ENCODE peak calls at places on chromosomes 5 and 9, in seven cellular contexts. One of them, this sample, is unnamed.

GRCh38 chr5:62328772-62329491 is 22.9 kb downstream of the KIF2A start:
- DNase-seq in prostate gland: no peak
- DNase-seq in adrenal gland: no peak
- DNase-seq in IMR-90: no peak
- DNase-seq in sigmoid colon: no peak
- DNase-seq in A549: no peak
- DNase-seq in Peyer's patch: no peak
- DNase-seq in this sample: no peak

GRCh38 chr9:124202447-124202971 is 55.2 kb upstream of the NEK6 start:
- DNase-seq in prostate gland: no peak
- DNase-seq in adrenal gland: peak
- DNase-seq in IMR-90: peak
- DNase-seq in sigmoid colon: no peak
- DNase-seq in A549: no peak
- DNase-seq in Peyer's patch: peak
- DNase-seq in this sample: no peak

GRCh38 chr5:2687746-2688145 is 63.7 kb downstream of the IRX2 start:
- DNase-seq in prostate gland: no peak
- DNase-seq in adrenal gland: no peak
- DNase-seq in IMR-90: no peak
- DNase-seq in sigmoid colon: peak
- DNase-seq in A549: no peak
- DNase-seq in Peyer's patch: no peak
- DNase-seq in this sample: no peak

GRCh38 chr5:116652196-116652729 is 77.6 kb upstream of the SEMA6A start:
- DNase-seq in prostate gland: no peak
- DNase-seq in adrenal gland: no peak
- DNase-seq in IMR-90: peak
- DNase-seq in sigmoid colon: peak
- DNase-seq in A549: no peak
- DNase-seq in Peyer's patch: no peak
- DNase-seq in this sample: no peak

GRCh38 chr9:135122316-135122715 is 34.8 kb downstream of the OLFM1 start:
- DNase-seq in prostate gland: no peak
- DNase-seq in adrenal gland: no peak
- DNase-seq in IMR-90: no peak
- DNase-seq in sigmoid colon: no peak
- DNase-seq in A549: no peak
- DNase-seq in Peyer's patch: no peak
- DNase-seq in this sample: no peak

GRCh38 chr9:123742009-123742767 is 187.7 kb downstream of the DENND1A start:
- DNase-seq in prostate gland: no peak
- DNase-seq in adrenal gland: peak
- DNase-seq in IMR-90: peak
- DNase-seq in sigmoid colon: peak
- DNase-seq in A549: no peak
- DNase-seq in Peyer's patch: no peak
- DNase-seq in this sample: no peak

GRCh38 chr9:116855881-116856662 is 169.0 kb downstream of the TRIM32 start:
- DNase-seq in prostate gland: peak
- DNase-seq in adrenal gland: peak
- DNase-seq in IMR-90: no peak
- DNase-seq in sigmoid colon: no peak
- DNase-seq in A549: no peak
- DNase-seq in Peyer's patch: no peak
- DNase-seq in this sample: no peak

GRCh38 chr5:137778772-137779564 is 24.8 kb upstream of the HNRNPA0 start:
- DNase-seq in prostate gland: no peak
- DNase-seq in adrenal gland: no peak
- DNase-seq in IMR-90: peak
- DNase-seq in sigmoid colon: no peak
- DNase-seq in A549: no peak
- DNase-seq in Peyer's patch: no peak
- DNase-seq in this sample: no peak

GRCh38 chr9:9612270-9612669 is 1000.5 kb downstream of the PTPRD start:
- DNase-seq in prostate gland: no peak
- DNase-seq in adrenal gland: no peak
- DNase-seq in IMR-90: no peak
- DNase-seq in sigmoid colon: no peak
- DNase-seq in A549: no peak
- DNase-seq in Peyer's patch: peak
- DNase-seq in this sample: no peak

GRCh38 chr5:93581738-93582414 is 857 bp upstream of the NR2F1-AS1 start:
- DNase-seq in prostate gland: no peak
- DNase-seq in adrenal gland: peak
- DNase-seq in IMR-90: peak
- DNase-seq in sigmoid colon: peak
- DNase-seq in A549: no peak
- DNase-seq in Peyer's patch: no peak
- DNase-seq in this sample: no peak

GRCh38 chr5:44663991-44664710 is 144.6 kb upstream of the MRPS30 start:
- DNase-seq in prostate gland: no peak
- DNase-seq in adrenal gland: no peak
- DNase-seq in IMR-90: no peak
- DNase-seq in sigmoid colon: no peak
- DNase-seq in A549: no peak
- DNase-seq in Peyer's patch: no peak
- DNase-seq in this sample: no peak

GRCh38 chr5:108259306-108259705 is 122.6 kb downstream of the FBXL17 start:
- DNase-seq in prostate gland: no peak
- DNase-seq in adrenal gland: no peak
- DNase-seq in IMR-90: peak
- DNase-seq in sigmoid colon: no peak
- DNase-seq in A549: no peak
- DNase-seq in Peyer's patch: no peak
- DNase-seq in this sample: no peak

GRCh38 chr5:33657804-33658435 is 217.2 kb downstream of the TARS1 start:
- DNase-seq in prostate gland: no peak
- DNase-seq in adrenal gland: no peak
- DNase-seq in IMR-90: no peak
- DNase-seq in sigmoid colon: no peak
- DNase-seq in A549: no peak
- DNase-seq in Peyer's patch: no peak
- DNase-seq in this sample: no peak

DNA sequence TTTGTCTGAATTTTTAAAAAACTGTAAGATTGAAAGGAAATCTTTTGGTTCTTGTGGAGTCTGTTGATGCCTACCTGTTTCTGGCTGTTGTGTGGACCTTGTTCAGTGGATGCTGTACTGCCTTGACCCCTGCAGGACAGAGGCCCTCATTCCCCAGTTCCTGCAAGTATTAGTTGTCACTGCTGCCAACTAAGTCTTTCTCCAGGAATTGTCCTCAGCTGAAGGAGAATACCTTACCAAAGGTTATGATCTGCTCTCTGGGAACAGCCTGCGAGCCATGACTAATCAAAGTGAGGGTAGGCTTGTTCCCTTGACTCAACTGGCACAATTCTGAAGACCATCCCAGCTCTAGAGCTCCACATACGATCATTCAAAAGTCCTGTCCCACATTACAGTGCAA is 145.3 kb upstream of the FST start:
- DNase-seq in prostate gland: no peak
- DNase-seq in adrenal gland: peak
- DNase-seq in IMR-90: peak
- DNase-seq in sigmoid colon: no peak
- DNase-seq in A549: no peak
- DNase-seq in Peyer's patch: no peak
- DNase-seq in this sample: no peak
- TF ChIP-seq CTCF in prostate gland: no peak
- TF ChIP-seq CTCF in adrenal gland: no peak
- TF ChIP-seq CTCF in IMR-90: peak
- TF ChIP-seq CTCF in sigmoid colon: no peak
- TF ChIP-seq CTCF in A549: no peak
- TF ChIP-seq CTCF in Peyer's patch: no peak
- TF ChIP-seq CTCF in this sample: no peak

GRCh38 chr9:136900988-136901515 is 14.7 kb downstream of the TRAF2 start:
- DNase-seq in prostate gland: no peak
- DNase-seq in adrenal gland: no peak
- DNase-seq in IMR-90: no peak
- DNase-seq in sigmoid colon: no peak
- DNase-seq in A549: no peak
- DNase-seq in Peyer's patch: no peak
- DNase-seq in this sample: no peak

GRCh38 chr9:136900556-136900955 is 14.2 kb downstream of the TRAF2 start:
- DNase-seq in prostate gland: no peak
- DNase-seq in adrenal gland: no peak
- DNase-seq in IMR-90: no peak
- DNase-seq in sigmoid colon: no peak
- DNase-seq in A549: no peak
- DNase-seq in Peyer's patch: no peak
- DNase-seq in this sample: no peak

GRCh38 chr9:136902259-136902821 is 16.0 kb downstream of the TRAF2 start:
- DNase-seq in prostate gland: peak
- DNase-seq in adrenal gland: peak
- DNase-seq in IMR-90: peak
- DNase-seq in sigmoid colon: peak
- DNase-seq in A549: peak
- DNase-seq in Peyer's patch: peak
- DNase-seq in this sample: peak

GRCh38 chr9:136903041-136903554 is 16.8 kb downstream of the TRAF2 start:
- DNase-seq in prostate gland: no peak
- DNase-seq in adrenal gland: no peak
- DNase-seq in IMR-90: no peak
- DNase-seq in sigmoid colon: no peak
- DNase-seq in A549: peak
- DNase-seq in Peyer's patch: peak
- DNase-seq in this sample: no peak

DNA sequence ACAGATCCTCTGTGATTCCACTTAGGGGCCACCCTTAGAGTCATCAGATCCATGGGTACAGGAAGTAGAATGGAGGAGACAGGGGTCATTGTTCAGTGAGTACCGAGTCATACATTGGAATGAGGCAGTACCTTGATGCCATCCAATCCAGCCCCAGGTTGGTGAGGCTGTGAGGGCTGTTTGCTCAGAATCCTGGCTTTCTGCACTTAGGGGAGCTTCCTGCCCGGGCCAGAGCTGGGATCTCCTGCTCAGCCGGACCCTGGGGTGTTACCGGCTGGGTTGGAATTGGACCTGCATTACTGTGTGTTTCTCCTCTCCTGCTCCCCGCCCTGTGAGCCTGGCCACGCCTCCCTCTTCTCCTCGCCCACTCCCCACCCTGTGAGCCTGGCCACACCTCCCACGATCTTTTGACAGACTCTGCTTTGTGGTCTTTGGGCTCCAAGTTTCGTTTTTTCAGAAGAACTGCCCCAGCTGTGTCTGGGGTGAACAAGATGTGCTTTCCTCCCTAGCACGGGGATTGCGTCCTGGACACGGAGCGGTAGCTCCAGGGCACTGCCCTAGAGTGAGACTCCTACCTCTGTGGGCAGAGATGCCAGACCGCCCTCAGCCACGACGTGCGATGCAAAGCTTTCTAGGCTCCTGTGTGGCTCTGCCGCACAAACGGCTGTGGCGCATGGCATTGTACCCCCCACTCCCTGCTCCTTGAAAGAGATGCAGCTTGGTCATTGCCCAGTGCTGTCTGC is 15.4 kb downstream of the TRAF2 start:
- DNase-seq in prostate gland: peak
- DNase-seq in adrenal gland: peak
- DNase-seq in IMR-90: peak
- DNase-seq in sigmoid colon: no peak
- DNase-seq in A549: peak
- DNase-seq in Peyer's patch: peak
- DNase-seq in this sample: no peak
- TF ChIP-seq POLR2A in prostate gland: peak
- TF ChIP-seq POLR2A in adrenal gland: no peak
- TF ChIP-seq POLR2A in IMR-90: no peak
- TF ChIP-seq POLR2A in sigmoid colon: no peak
- TF ChIP-seq POLR2A in A549: peak
- TF ChIP-seq POLR2A in Peyer's patch: peak
- TF ChIP-seq POLR2A in this sample: no peak

GRCh38 chr9:96487030-96487396 is 37.0 kb downstream of the HABP4 start:
- DNase-seq in prostate gland: no peak
- DNase-seq in adrenal gland: no peak
- DNase-seq in IMR-90: no peak
- DNase-seq in sigmoid colon: no peak
- DNase-seq in A549: no peak
- DNase-seq in Peyer's patch: no peak
- DNase-seq in this sample: no peak
- H3K27ac ChIP-seq in prostate gland: peak
- H3K27ac ChIP-seq in adrenal gland: peak
- H3K27ac ChIP-seq in IMR-90: no peak
- H3K27ac ChIP-seq in sigmoid colon: peak
- H3K27ac ChIP-seq in A549: no peak
- H3K27ac ChIP-seq in Peyer's patch: no peak
- H3K27ac ChIP-seq in this sample: peak

GRCh38 chr9:35673132-35673997 is at the start of gene CA9:
- DNase-seq in prostate gland: no peak
- DNase-seq in adrenal gland: no peak
- DNase-seq in IMR-90: no peak
- DNase-seq in sigmoid colon: peak
- DNase-seq in A549: peak
- DNase-seq in Peyer's patch: peak
- DNase-seq in this sample: peak

GRCh38 chr9:35666045-35666444 is 1.1 kb upstream of the ARHGEF39 start:
- DNase-seq in prostate gland: no peak
- DNase-seq in adrenal gland: no peak
- DNase-seq in IMR-90: no peak
- DNase-seq in sigmoid colon: no peak
- DNase-seq in A549: no peak
- DNase-seq in Peyer's patch: no peak
- DNase-seq in this sample: no peak

GRCh38 chr9:35667939-35668338 is 2.9 kb upstream of the ARHGEF39 start:
- DNase-seq in prostate gland: no peak
- DNase-seq in adrenal gland: no peak
- DNase-seq in IMR-90: no peak
- DNase-seq in sigmoid colon: no peak
- DNase-seq in A549: no peak
- DNase-seq in Peyer's patch: no peak
- DNase-seq in this sample: no peak

GRCh38 chr9:35666547-35666946 is 1.6 kb upstream of the ARHGEF39 start:
- DNase-seq in prostate gland: no peak
- DNase-seq in adrenal gland: no peak
- DNase-seq in IMR-90: no peak
- DNase-seq in sigmoid colon: no peak
- DNase-seq in A549: no peak
- DNase-seq in Peyer's patch: no peak
- DNase-seq in this sample: no peak

DNA sequence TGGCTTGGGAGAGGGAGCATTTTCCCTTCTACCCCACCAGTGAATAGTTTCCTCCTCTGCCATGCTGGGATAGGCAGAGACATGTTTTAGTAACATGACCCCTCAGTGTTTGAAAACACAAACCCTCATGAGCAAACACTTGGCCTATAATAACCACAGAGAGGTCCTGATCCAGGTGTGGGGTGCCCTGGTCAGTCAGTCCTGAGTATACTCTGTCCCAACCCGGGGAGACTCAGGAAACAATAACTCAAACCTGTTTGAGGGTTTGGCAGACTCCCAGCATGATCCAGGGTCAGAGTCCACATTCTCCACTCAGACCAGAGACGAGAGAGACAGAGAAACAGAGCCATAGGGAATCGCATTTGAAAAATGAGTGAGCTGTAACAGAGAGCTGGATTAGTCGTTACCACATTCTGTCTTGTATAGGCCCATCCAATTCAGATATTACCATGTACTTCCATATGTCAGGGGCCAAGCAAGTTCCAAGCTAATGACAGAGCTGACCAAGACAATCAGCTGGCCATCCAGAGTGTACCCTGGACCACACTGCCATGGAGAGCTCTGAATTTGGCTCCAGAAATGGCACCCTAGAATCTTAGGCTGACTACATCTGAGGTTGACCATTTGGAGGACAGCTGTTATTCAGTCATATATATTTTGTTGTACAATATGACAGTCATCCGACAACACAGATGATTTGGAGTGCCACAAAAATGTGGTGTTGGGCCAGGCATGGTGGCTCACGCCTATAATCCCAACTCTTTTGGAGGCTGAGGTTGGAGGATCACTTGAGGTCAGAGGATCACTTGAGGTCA is 4.2 kb upstream of the CA9 start:
- DNase-seq in prostate gland: no peak
- DNase-seq in adrenal gland: no peak
- DNase-seq in IMR-90: peak
- DNase-seq in sigmoid colon: no peak
- DNase-seq in A549: peak
- DNase-seq in Peyer's patch: peak
- DNase-seq in this sample: no peak
- TF ChIP-seq CTCF in prostate gland: no peak
- TF ChIP-seq CTCF in adrenal gland: no peak
- TF ChIP-seq CTCF in IMR-90: no peak
- TF ChIP-seq CTCF in sigmoid colon: no peak
- TF ChIP-seq CTCF in A549: no peak
- TF ChIP-seq CTCF in Peyer's patch: no peak
- TF ChIP-seq CTCF in this sample: no peak

This sample was measured in uterus.